ENCODE peak calls at places on chromosomes 6 and 20, in eight cellular contexts. One of them, this sample, is unnamed.

GRCh38 chr6:99276747-99277146 is 72.7 kb downstream of the FAXC start:
- DNase-seq in hypothalamus: no peak
- DNase-seq in activated naive CD4-positive, alpha-beta T cell: no peak
- DNase-seq in NCI-H187 treated with DMSO at 0.1 percent for 48 hours: no peak
- DNase-seq in fibroblast of mammary gland: no peak
- DNase-seq in nephron progenitor cell: no peak
- DNase-seq in A172: peak; percentile 79
- DNase-seq in activated T-helper 1 cell treated with anti-CD3 and anti-CD28 coated beads, Interleukin-12 subunit alpha, Interleukin-12 subunit beta, Interleukin-2, Interleukin-4 antibody, amounts not matched to agents 30 ng/mL and 10 ng/mL and 1 ng/mL, durations not matched to agents 14 hours and 24 hours and 36 hours: no peak
- DNase-seq in this sample: peak; percentile 6

GRCh38 chr6:83352413-83352812 is 78.4 kb downstream of the ME1 start:
- DNase-seq in activated naive CD4-positive, alpha-beta T cell: no peak
- DNase-seq in fibroblast of mammary gland: peak; percentile 62
- DNase-seq in hypothalamus: no peak
- DNase-seq in NCI-H187 treated with DMSO at 0.1 percent for 48 hours: no peak
- DNase-seq in activated T-helper 1 cell treated with anti-CD3 and anti-CD28 coated beads, Interleukin-12 subunit alpha, Interleukin-12 subunit beta, Interleukin-2, Interleukin-4 antibody, amounts not matched to agents 30 ng/mL and 10 ng/mL and 1 ng/mL, durations not matched to agents 14 hours and 24 hours and 36 hours: no peak
- DNase-seq in A172: no peak
- DNase-seq in nephron progenitor cell: no peak
- DNase-seq in this sample: no peak

GRCh38 chr6:4395386-4395785 is 260.0 kb upstream of the ECI2 start:
- DNase-seq in fibroblast of mammary gland: no peak
- DNase-seq in NCI-H187 treated with DMSO at 0.1 percent for 48 hours: no peak
- DNase-seq in A172: no peak
- DNase-seq in activated naive CD4-positive, alpha-beta T cell: no peak
- DNase-seq in activated T-helper 1 cell treated with anti-CD3 and anti-CD28 coated beads, Interleukin-12 subunit alpha, Interleukin-12 subunit beta, Interleukin-2, Interleukin-4 antibody, amounts not matched to agents 30 ng/mL and 10 ng/mL and 1 ng/mL, durations not matched to agents 14 hours and 24 hours and 36 hours: no peak
- DNase-seq in nephron progenitor cell: no peak
- DNase-seq in hypothalamus: no peak
- DNase-seq in this sample: no peak

GRCh38 chr6:158803733-158804143 is 15.4 kb downstream of the EZR start:
- DNase-seq in NCI-H187 treated with DMSO at 0.1 percent for 48 hours: no peak
- DNase-seq in activated naive CD4-positive, alpha-beta T cell: no peak
- DNase-seq in activated T-helper 1 cell treated with anti-CD3 and anti-CD28 coated beads, Interleukin-12 subunit alpha, Interleukin-12 subunit beta, Interleukin-2, Interleukin-4 antibody, amounts not matched to agents 30 ng/mL and 10 ng/mL and 1 ng/mL, durations not matched to agents 14 hours and 24 hours and 36 hours: peak; percentile 38
- DNase-seq in hypothalamus: no peak
- DNase-seq in A172: peak; percentile 28
- DNase-seq in fibroblast of mammary gland: no peak
- DNase-seq in nephron progenitor cell: no peak
- DNase-seq in this sample: no peak

GRCh38 chr20:25399038-25399430 is 8.4 kb upstream of the ABHD12 start:
- DNase-seq in NCI-H187 treated with DMSO at 0.1 percent for 48 hours: peak; percentile 59
- DNase-seq in fibroblast of mammary gland: peak; percentile 83
- DNase-seq in hypothalamus: peak; percentile 15
- DNase-seq in nephron progenitor cell: no peak
- DNase-seq in activated T-helper 1 cell treated with anti-CD3 and anti-CD28 coated beads, Interleukin-12 subunit alpha, Interleukin-12 subunit beta, Interleukin-2, Interleukin-4 antibody, amounts not matched to agents 30 ng/mL and 10 ng/mL and 1 ng/mL, durations not matched to agents 14 hours and 24 hours and 36 hours: no peak
- DNase-seq in activated naive CD4-positive, alpha-beta T cell: no peak
- DNase-seq in A172: peak; percentile 81
- DNase-seq in this sample: peak; percentile 65

GRCh38 chr6:119742188-119742803 is 392.7 kb upstream of the MAN1A1 start:
- DNase-seq in fibroblast of mammary gland: peak; percentile 63
- DNase-seq in nephron progenitor cell: peak; percentile 80
- DNase-seq in hypothalamus: peak; percentile 1
- DNase-seq in NCI-H187 treated with DMSO at 0.1 percent for 48 hours: no peak
- DNase-seq in activated T-helper 1 cell treated with anti-CD3 and anti-CD28 coated beads, Interleukin-12 subunit alpha, Interleukin-12 subunit beta, Interleukin-2, Interleukin-4 antibody, amounts not matched to agents 30 ng/mL and 10 ng/mL and 1 ng/mL, durations not matched to agents 14 hours and 24 hours and 36 hours: peak; percentile 16
- DNase-seq in activated naive CD4-positive, alpha-beta T cell: no peak
- DNase-seq in A172: peak; percentile 35
- DNase-seq in this sample: peak; percentile 21

GRCh38 chr6:112938656-112939055 is 591.5 kb downstream of the RFPL4B start:
- DNase-seq in activated naive CD4-positive, alpha-beta T cell: no peak
- DNase-seq in activated T-helper 1 cell treated with anti-CD3 and anti-CD28 coated beads, Interleukin-12 subunit alpha, Interleukin-12 subunit beta, Interleukin-2, Interleukin-4 antibody, amounts not matched to agents 30 ng/mL and 10 ng/mL and 1 ng/mL, durations not matched to agents 14 hours and 24 hours and 36 hours: no peak
- DNase-seq in A172: no peak
- DNase-seq in NCI-H187 treated with DMSO at 0.1 percent for 48 hours: no peak
- DNase-seq in fibroblast of mammary gland: peak; percentile 25
- DNase-seq in hypothalamus: no peak
- DNase-seq in nephron progenitor cell: no peak
- DNase-seq in this sample: no peak

GRCh38 chr6:147063469-147064031 is 140.7 kb upstream of the STXBP5 start:
- DNase-seq in nephron progenitor cell: no peak
- DNase-seq in A172: peak; percentile 86
- DNase-seq in activated naive CD4-positive, alpha-beta T cell: no peak
- DNase-seq in hypothalamus: no peak
- DNase-seq in NCI-H187 treated with DMSO at 0.1 percent for 48 hours: no peak
- DNase-seq in activated T-helper 1 cell treated with anti-CD3 and anti-CD28 coated beads, Interleukin-12 subunit alpha, Interleukin-12 subunit beta, Interleukin-2, Interleukin-4 antibody, amounts not matched to agents 30 ng/mL and 10 ng/mL and 1 ng/mL, durations not matched to agents 14 hours and 24 hours and 36 hours: no peak
- DNase-seq in fibroblast of mammary gland: peak; percentile 94
- DNase-seq in this sample: peak; percentile 38

GRCh38 chr6:163522033-163522432 is 107.5 kb downstream of the QKI start:
- DNase-seq in activated T-helper 1 cell treated with anti-CD3 and anti-CD28 coated beads, Interleukin-12 subunit alpha, Interleukin-12 subunit beta, Interleukin-2, Interleukin-4 antibody, amounts not matched to agents 30 ng/mL and 10 ng/mL and 1 ng/mL, durations not matched to agents 14 hours and 24 hours and 36 hours: no peak
- DNase-seq in nephron progenitor cell: no peak
- DNase-seq in hypothalamus: no peak
- DNase-seq in A172: no peak
- DNase-seq in activated naive CD4-positive, alpha-beta T cell: no peak
- DNase-seq in NCI-H187 treated with DMSO at 0.1 percent for 48 hours: no peak
- DNase-seq in fibroblast of mammary gland: no peak
- DNase-seq in this sample: no peak

GRCh38 chr20:41344477-41344876 is 3.9 kb downstream of the LPIN3 start:
- DNase-seq in hypothalamus: no peak
- DNase-seq in activated naive CD4-positive, alpha-beta T cell: no peak
- DNase-seq in activated T-helper 1 cell treated with anti-CD3 and anti-CD28 coated beads, Interleukin-12 subunit alpha, Interleukin-12 subunit beta, Interleukin-2, Interleukin-4 antibody, amounts not matched to agents 30 ng/mL and 10 ng/mL and 1 ng/mL, durations not matched to agents 14 hours and 24 hours and 36 hours: no peak
- DNase-seq in nephron progenitor cell: no peak
- DNase-seq in NCI-H187 treated with DMSO at 0.1 percent for 48 hours: no peak
- DNase-seq in A172: no peak
- DNase-seq in fibroblast of mammary gland: no peak
- DNase-seq in this sample: no peak

GRCh38 chr6:113909224-113909856 is 52.2 kb downstream of the MARCKS start:
- DNase-seq in activated T-helper 1 cell treated with anti-CD3 and anti-CD28 coated beads, Interleukin-12 subunit alpha, Interleukin-12 subunit beta, Interleukin-2, Interleukin-4 antibody, amounts not matched to agents 30 ng/mL and 10 ng/mL and 1 ng/mL, durations not matched to agents 14 hours and 24 hours and 36 hours: no peak
- DNase-seq in hypothalamus: no peak
- DNase-seq in fibroblast of mammary gland: peak; percentile 74
- DNase-seq in A172: peak; percentile 41
- DNase-seq in activated naive CD4-positive, alpha-beta T cell: no peak
- DNase-seq in nephron progenitor cell: peak; percentile 34
- DNase-seq in NCI-H187 treated with DMSO at 0.1 percent for 48 hours: peak; percentile 12
- DNase-seq in this sample: peak; percentile 63

This sample was measured in HTR-8/SVneo.